ENCODE peak calls at places on chromosomes 3 and 15, in ten cellular contexts. L is suprapubic skin, Y is transverse colon, W is HepG2, Q is heart left ventricle, D is A549, J is ovary, V is IMR-90, T is sigmoid colon, C is uterus. F is an unnamed sample.

GRCh38 chr3:56890448-56891083 is 88.8 kb upstream of the ARHGEF3 start:
- DNase-seq in L (no peak), Y (no peak), W (no peak), Q (no peak), D (no peak), J (no peak), V (no peak), T (no peak), C (no peak), F (no peak)

GRCh38 chr3:31350307-31350706 is 182.4 kb upstream of the STT3B start:
- DNase-seq in L (no peak), Y (no peak), W (no peak), Q (no peak), D (no peak), J (no peak), V (no peak), T (no peak), C (no peak), F (no peak)

GRCh38 chr3:170867143-170867542 is 2.9 kb downstream of the RPL22L1 start:
- DNase-seq in L (no peak), Y (no peak), W (no peak), Q (no peak), D (no peak), J (no peak), V (peak; percentile 39), T (no peak), C (no peak), F (no peak)

GRCh38 chr15:84604804-84605203 is 4.0 kb downstream of the ZSCAN2 start:
- DNase-seq in L (no peak), Y (no peak), W (no peak), Q (no peak), D (no peak), J (no peak), V (peak; percentile 5), T (no peak), C (no peak), F (no peak)

GRCh38 chr3:31170932-31171670 is 276.6 kb upstream of the GADL1 start:
- DNase-seq in L (no peak), Y (no peak), W (no peak), Q (no peak), D (peak; percentile 51), J (no peak), V (peak; percentile 91), T (no peak), C (no peak), F (no peak)

GRCh38 chr3:70554170-70554569 is 241.7 kb upstream of the MDFIC2 start:
- DNase-seq in L (no peak), Y (no peak), W (no peak), Q (no peak), D (no peak), J (no peak), V (peak; percentile 64), T (no peak), C (no peak), F (no peak)

GRCh38 chr3:89372456-89372855 is 265.0 kb downstream of the EPHA3 start:
- DNase-seq in L (no peak), Y (no peak), W (no peak), Q (no peak), D (no peak), J (no peak), V (no peak), T (no peak), C (no peak), F (no peak)

GRCh38 chr3:111794701-111795100 is 64.4 kb upstream of the PHLDB2 start:
- DNase-seq in L (no peak), Y (no peak), W (no peak), Q (no peak), D (no peak), J (no peak), V (no peak), T (no peak), C (no peak), F (no peak)

GRCh38 chr15:68781209-68781608 is 39.5 kb downstream of the ANP32A start:
- DNase-seq in L (no peak), Y (no peak), W (no peak), Q (no peak), D (no peak), J (no peak), V (no peak), T (no peak), C (no peak), F (no peak)

GRCh38 chr3:117547956-117548550 is 838.5 kb downstream of the TUSC7 start:
- DNase-seq in L (no peak), Y (no peak), W (no peak), Q (no peak), D (peak; percentile 91), J (no peak), V (peak; percentile 83), T (no peak), C (no peak), F (no peak)

GRCh38 chr15:99305761-99306505 is 54.7 kb downstream of the LRRC28 start:
- DNase-seq in L (no peak), Y (peak; percentile 11), W (peak; percentile 82), Q (peak; percentile 75), D (peak; percentile 72), J (peak; percentile 55), V (peak; percentile 87), T (no peak), C (peak; percentile 58), F (no peak)

GRCh38 chr3:163919154-163919553 is 1159.1 kb downstream of the SI start:
- DNase-seq in L (no peak), Y (no peak), W (no peak), Q (no peak), D (no peak), J (no peak), V (no peak), T (no peak), C (no peak), F (no peak)

GRCh38 chr3:53801319-53801718 is 44.9 kb downstream of the CHDH start:
- DNase-seq in L (no peak), Y (no peak), W (no peak), Q (no peak), D (no peak), J (no peak), V (no peak), T (peak; percentile 44), C (no peak), F (no peak)

GRCh38 chr3:45273681-45274515 is 47.8 kb upstream of the TMEM158 start:
- DNase-seq in L (no peak), Y (no peak), W (no peak), Q (no peak), D (peak; percentile 48), J (no peak), V (peak; percentile 49), T (no peak), C (no peak), F (no peak)
- TF ChIP-seq POLR2A in L (no peak), Y (no peak), W (no peak), Q (no peak), D (no peak), J (no peak), V (no peak), T (no peak), C (no peak), F (no peak)

GRCh38 chr3:158918008-158918407 is 116.2 kb downstream of the MFSD1 start:
- DNase-seq in L (no peak), Y (peak; percentile 24), W (peak; percentile 45), Q (peak; percentile 38), D (peak; percentile 53), J (no peak), V (peak; percentile 29), T (no peak), C (no peak), F (peak; percentile 48)
- TF ChIP-seq CTCF in L (peak; percentile 29), Y (peak; percentile 39), W (peak; percentile 68), Q (peak; percentile 32), D (peak; percentile 53), J (no peak), V (peak; percentile 48), T (no peak), C (no peak), F (peak; percentile 19)

GRCh38 chr3:8554725-8555621 is 53.4 kb downstream of the LMCD1 start:
- DNase-seq in L (peak; percentile 86), Y (no peak), W (no peak), Q (peak; percentile 45), D (no peak), J (peak; percentile 56), V (peak; percentile 87), T (no peak), C (peak; percentile 36), F (no peak)

GRCh38 chr3:8553405-8553804 is 51.8 kb downstream of the LMCD1 start:
- DNase-seq in L (no peak), Y (no peak), W (no peak), Q (peak; percentile 46), D (no peak), J (no peak), V (no peak), T (no peak), C (no peak), F (no peak)

GRCh38 chr3:8556470-8556869 is 54.8 kb downstream of the LMCD1 start:
- DNase-seq in L (no peak), Y (no peak), W (no peak), Q (no peak), D (no peak), J (no peak), V (no peak), T (no peak), C (no peak), F (no peak)

GRCh38 chr3:8557298-8557697 is 55.7 kb downstream of the LMCD1 start:
- DNase-seq in L (no peak), Y (peak; percentile 22), W (no peak), Q (peak; percentile 64), D (no peak), J (peak; percentile 60), V (peak; percentile 27), T (peak; percentile 75), C (peak; percentile 74), F (no peak)

DNA sequence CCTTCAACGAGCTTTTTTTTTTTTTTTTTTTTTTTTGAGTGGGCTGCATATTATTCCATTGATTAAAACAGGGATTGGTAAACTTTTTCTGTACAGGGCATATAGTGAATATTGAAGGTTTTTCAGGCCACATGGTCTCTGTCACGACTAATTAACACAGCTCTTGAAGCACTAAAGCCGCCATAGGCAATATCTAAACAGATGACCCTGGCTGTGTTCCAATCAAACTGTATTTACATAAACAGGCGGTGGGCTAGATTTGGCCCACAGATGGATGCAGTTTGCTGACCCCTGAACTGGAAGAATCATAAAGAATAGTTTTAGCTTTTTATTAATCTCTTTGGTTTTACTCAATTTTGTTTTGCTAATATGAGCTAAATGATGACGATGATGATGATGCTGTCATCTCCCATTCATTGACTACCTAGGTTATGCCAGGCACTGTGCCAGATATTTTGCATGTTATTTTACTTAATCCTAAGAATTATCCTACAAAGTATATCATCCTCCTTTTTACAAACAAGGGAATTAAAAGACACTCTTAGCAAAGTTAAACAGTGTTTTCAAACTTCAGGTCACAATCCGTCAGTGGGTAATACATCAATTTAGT is 54.2 kb downstream of the LMCD1 start:
- DNase-seq in L (no peak), Y (no peak), W (no peak), Q (no peak), D (no peak), J (no peak), V (peak; percentile 46), T (no peak), C (no peak), F (no peak)
- H3K4me1 ChIP-seq in L (peaks cover 44% of the 10 kb centered on the region), Y (no peaks in the 10 kb centered on the region), W (no peaks in the 10 kb centered on the region), Q (peaks cover 81% of the 10 kb centered on the region), D (no peaks in the 10 kb centered on the region), J (peaks cover 33% of the 10 kb centered on the region), V (peaks cover 28% of the 10 kb centered on the region), T (no peaks in the 10 kb centered on the region), C (no peaks in the 10 kb centered on the region), F (no peaks in the 10 kb centered on the region)

DNA sequence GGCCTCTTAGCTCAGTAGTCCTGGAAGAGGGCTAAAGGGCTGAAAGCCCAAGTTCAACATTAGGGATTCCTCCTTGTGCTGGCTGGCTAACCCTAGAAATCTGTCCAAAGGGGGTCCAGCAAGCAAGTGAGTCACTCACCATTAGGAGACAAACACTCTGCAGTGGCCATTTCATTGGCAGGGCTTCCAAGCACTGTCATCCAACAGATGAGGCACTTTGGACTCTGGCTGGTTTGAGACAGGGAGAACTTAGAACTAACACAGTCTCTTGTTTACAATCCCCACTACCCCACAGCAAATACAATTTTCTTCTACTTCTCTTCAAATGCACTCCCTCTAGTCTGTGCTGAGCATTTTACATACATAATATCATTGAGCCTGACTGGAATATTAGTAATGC is 10.1 kb upstream of the WNT5A start:
- DNase-seq in L (no peak), Y (no peak), W (no peak), Q (no peak), D (no peak), J (no peak), V (no peak), T (no peak), C (no peak), F (no peak)
- TF ChIP-seq POLR2A in L (no peak), Y (no peak), W (no peak), Q (no peak), D (no peak), J (no peak), V (no peak), T (no peak), C (no peak), F (no peak)

F was measured in Peyer's patch.